ENCODE peak calls at places on chromosomes 16 and 17, in six cellular contexts. One of them, this sample, is unnamed.
A peak's percentile ranks its signal among the peaks of the same experiment; 100 is the strongest.

GRCh38 chr16:58500329-58501241 is 642 bp downstream of the NDRG4 start:
- DNase-seq in left lung: no peak
- DNase-seq in Panc1: no peak
- DNase-seq in fibroblast of lung: no peak
- DNase-seq in tibial nerve: no peak
- DNase-seq in stomach: no peak
- DNase-seq in this sample: no peak

GRCh38 chr16:57999366-57999970 is 1.0 kb downstream of the ZNF319 start:
- DNase-seq in tibial nerve: no peak
- DNase-seq in Panc1: no peak
- DNase-seq in fibroblast of lung: peak; percentile 40
- DNase-seq in stomach: no peak
- DNase-seq in left lung: no peak
- DNase-seq in this sample: peak; percentile 27

GRCh38 chr17:60398227-60398959 is 6.5 kb upstream of the USP32 start:
- DNase-seq in stomach: no peak
- DNase-seq in tibial nerve: no peak
- DNase-seq in left lung: no peak
- DNase-seq in Panc1: no peak
- DNase-seq in fibroblast of lung: no peak
- DNase-seq in this sample: no peak

GRCh38 chr16:997440-998051 is 16.0 kb downstream of the SOX8 start:
- DNase-seq in Panc1: no peak
- DNase-seq in tibial nerve: no peak
- DNase-seq in fibroblast of lung: peak; percentile 48
- DNase-seq in left lung: no peak
- DNase-seq in stomach: peak; percentile 72
- DNase-seq in this sample: peak; percentile 16

GRCh38 chr16:89257281-89257731 is 39.8 kb downstream of the ZNF778 start:
- DNase-seq in stomach: no peak
- DNase-seq in Panc1: no peak
- DNase-seq in fibroblast of lung: peak; percentile 19
- DNase-seq in left lung: peak; percentile 81
- DNase-seq in tibial nerve: no peak
- DNase-seq in this sample: no peak

GRCh38 chr17:18004901-18005305 is 32.2 kb downstream of the DRC3 start:
- DNase-seq in stomach: no peak
- DNase-seq in fibroblast of lung: no peak
- DNase-seq in left lung: no peak
- DNase-seq in tibial nerve: no peak
- DNase-seq in Panc1: no peak
- DNase-seq in this sample: no peak

GRCh38 chr16:74743045-74743667 is 31.5 kb downstream of the FA2H start:
- DNase-seq in stomach: no peak
- DNase-seq in tibial nerve: no peak
- DNase-seq in fibroblast of lung: no peak
- DNase-seq in Panc1: no peak
- DNase-seq in left lung: no peak
- DNase-seq in this sample: no peak

GRCh38 chr17:6422654-6423241 is 12.2 kb downstream of the AIPL1 start:
- DNase-seq in fibroblast of lung: no peak
- DNase-seq in tibial nerve: no peak
- DNase-seq in left lung: no peak
- DNase-seq in stomach: no peak
- DNase-seq in Panc1: no peak
- DNase-seq in this sample: no peak

GRCh38 chr16:85820604-85821372 is 21.3 kb downstream of the COX4I1 start:
- DNase-seq in left lung: peak; percentile 31
- DNase-seq in tibial nerve: no peak
- DNase-seq in Panc1: no peak
- DNase-seq in stomach: no peak
- DNase-seq in fibroblast of lung: no peak
- DNase-seq in this sample: no peak

GRCh38 chr16:25546781-25547180 is 145.0 kb upstream of the HS3ST4 start:
- DNase-seq in tibial nerve: no peak
- DNase-seq in left lung: no peak
- DNase-seq in fibroblast of lung: no peak
- DNase-seq in stomach: no peak
- DNase-seq in Panc1: no peak
- DNase-seq in this sample: no peak

GRCh38 chr17:78568494-78569115 is 8.6 kb downstream of the DNAH17 start:
- DNase-seq in stomach: no peak
- DNase-seq in left lung: no peak
- DNase-seq in tibial nerve: no peak
- DNase-seq in fibroblast of lung: peak; percentile 20
- DNase-seq in Panc1: no peak
- DNase-seq in this sample: peak; percentile 10

GRCh38 chr16:88050952-88051660 is 99.9 kb downstream of the BANP start:
- DNase-seq in tibial nerve: no peak
- DNase-seq in left lung: peak; percentile 58
- DNase-seq in fibroblast of lung: no peak
- DNase-seq in Panc1: no peak
- DNase-seq in stomach: no peak
- DNase-seq in this sample: no peak

GRCh38 chr16:84195201-84196093 is 4.5 kb downstream of the ADAD2 start:
- DNase-seq in left lung: no peak
- DNase-seq in Panc1: no peak
- DNase-seq in stomach: no peak
- DNase-seq in tibial nerve: no peak
- DNase-seq in fibroblast of lung: no peak
- DNase-seq in this sample: no peak

GRCh38 chr16:3645504-3646347 is 8.8 kb upstream of the DNASE1 start:
- DNase-seq in Panc1: no peak
- DNase-seq in fibroblast of lung: peak; percentile 64
- DNase-seq in tibial nerve: no peak
- DNase-seq in left lung: no peak
- DNase-seq in stomach: peak; percentile 17
- DNase-seq in this sample: peak; percentile 47

GRCh38 chr17:19876524-19877161 is 8.9 kb upstream of the ULK2 start:
- DNase-seq in Panc1: no peak
- DNase-seq in tibial nerve: no peak
- DNase-seq in fibroblast of lung: no peak
- DNase-seq in stomach: no peak
- DNase-seq in left lung: peak; percentile 87
- DNase-seq in this sample: no peak

GRCh38 chr17:39676198-39676819 is 8.1 kb downstream of the PNMT start:
- DNase-seq in left lung: peak; percentile 88
- DNase-seq in Panc1: no peak
- DNase-seq in tibial nerve: no peak
- DNase-seq in fibroblast of lung: no peak
- DNase-seq in stomach: peak; percentile 84
- DNase-seq in this sample: no peak

GRCh38 chr17:6474906-6475305 is 30.7 kb downstream of the PIMREG start:
- DNase-seq in fibroblast of lung: no peak
- DNase-seq in tibial nerve: no peak
- DNase-seq in Panc1: no peak
- DNase-seq in left lung: no peak
- DNase-seq in stomach: no peak
- DNase-seq in this sample: no peak

GRCh38 chr16:19771796-19772195 is 53.7 kb downstream of the IQCK start:
- DNase-seq in fibroblast of lung: no peak
- DNase-seq in left lung: no peak
- DNase-seq in Panc1: no peak
- DNase-seq in tibial nerve: no peak
- DNase-seq in stomach: no peak
- DNase-seq in this sample: no peak

GRCh38 chr16:28089205-28089991 is 25.9 kb upstream of the GSG1L start:
- DNase-seq in tibial nerve: no peak
- DNase-seq in stomach: no peak
- DNase-seq in fibroblast of lung: no peak
- DNase-seq in Panc1: no peak
- DNase-seq in left lung: no peak
- DNase-seq in this sample: no peak

GRCh38 chr17:58250344-58251011 is 12.1 kb downstream of the LPO start:
- DNase-seq in left lung: no peak
- DNase-seq in fibroblast of lung: no peak
- DNase-seq in tibial nerve: no peak
- DNase-seq in Panc1: no peak
- DNase-seq in stomach: no peak
- DNase-seq in this sample: no peak

GRCh38 chr16:64507240-64508024 is 614.4 kb downstream of the CDH11 start:
- DNase-seq in left lung: peak; percentile 19
- DNase-seq in stomach: no peak
- DNase-seq in Panc1: no peak
- DNase-seq in tibial nerve: no peak
- DNase-seq in fibroblast of lung: no peak
- DNase-seq in this sample: no peak

GRCh38 chr17:31460226-31460721 is 68.8 kb downstream of the RAB11FIP4 start:
- DNase-seq in stomach: no peak
- DNase-seq in Panc1: no peak
- DNase-seq in tibial nerve: no peak
- DNase-seq in fibroblast of lung: no peak
- DNase-seq in left lung: no peak
- DNase-seq in this sample: no peak

DNA sequence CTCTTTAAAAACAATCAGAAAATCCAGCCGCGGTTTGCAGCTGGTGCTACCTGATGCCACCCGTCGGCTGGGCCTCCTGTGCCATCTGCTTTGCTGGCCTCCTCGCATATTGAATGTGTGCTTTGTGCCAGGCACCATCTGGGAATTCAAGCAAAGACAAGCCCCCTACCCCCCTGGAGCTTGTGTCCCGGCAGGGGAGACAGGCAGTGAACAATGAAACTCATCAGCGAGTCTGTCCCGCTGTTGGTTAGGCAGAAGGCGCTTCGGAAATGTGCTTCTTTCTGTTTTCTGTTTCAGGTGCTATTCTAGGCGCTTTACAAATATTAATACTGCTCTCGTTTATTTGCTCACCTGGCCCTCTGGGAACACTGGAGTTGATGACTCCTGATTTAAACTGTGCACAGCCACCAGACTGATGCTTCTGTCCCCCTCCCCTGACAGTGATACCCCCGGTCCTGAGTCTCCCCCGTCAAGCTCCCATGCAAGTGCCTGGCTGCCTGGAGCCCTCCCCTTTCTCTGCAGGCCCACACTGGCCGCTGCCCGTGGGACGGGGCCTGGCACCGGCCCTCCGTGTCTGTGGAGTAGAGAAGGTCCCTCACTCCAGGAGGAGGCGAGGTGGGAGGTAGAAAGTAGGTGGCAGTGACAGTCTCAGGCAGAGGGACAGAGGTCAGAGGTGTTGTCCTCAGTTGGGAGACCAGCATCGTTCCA is 126.1 kb upstream of the PLCG2 start:
- DNase-seq in Panc1: no peak
- DNase-seq in fibroblast of lung: no peak
- DNase-seq in left lung: no peak
- DNase-seq in stomach: no peak
- DNase-seq in tibial nerve: no peak
- DNase-seq in this sample: no peak
- H3K4me1 ChIP-seq in Panc1: no peaks in the 10 kb centered on the region
- H3K4me1 ChIP-seq in fibroblast of lung: peaks cover 3% of the 10 kb centered on the region
- H3K4me1 ChIP-seq in left lung: no peaks in the 10 kb centered on the region
- H3K4me1 ChIP-seq in stomach: peaks cover 71% of the 10 kb centered on the region
- H3K4me1 ChIP-seq in tibial nerve: peaks cover 8% of the 10 kb centered on the region
- H3K4me1 ChIP-seq in this sample: peaks cover 8% of the 10 kb centered on the region

GRCh38 chr17:74212262-74212912 is 984 bp upstream of the TTYH2 start:
- DNase-seq in fibroblast of lung: peak; percentile 40
- DNase-seq in Panc1: no peak
- DNase-seq in stomach: no peak
- DNase-seq in tibial nerve: no peak
- DNase-seq in left lung: peak; percentile 83
- DNase-seq in this sample: peak; percentile 20

GRCh38 chr17:74213897-74214386 is 571 bp downstream of the TTYH2 start:
- DNase-seq in tibial nerve: no peak
- DNase-seq in Panc1: no peak
- DNase-seq in fibroblast of lung: no peak
- DNase-seq in stomach: no peak
- DNase-seq in left lung: peak; percentile 83
- DNase-seq in this sample: no peak

GRCh38 chr17:74214642-74215331 is 1.4 kb downstream of the TTYH2 start:
- DNase-seq in fibroblast of lung: no peak
- DNase-seq in tibial nerve: no peak
- DNase-seq in Panc1: no peak
- DNase-seq in left lung: peak; percentile 45
- DNase-seq in stomach: no peak
- DNase-seq in this sample: no peak

GRCh38 chr17:74211929-74212261 is 1.5 kb upstream of the TTYH2 start:
- DNase-seq in fibroblast of lung: no peak
- DNase-seq in stomach: no peak
- DNase-seq in tibial nerve: no peak
- DNase-seq in Panc1: no peak
- DNase-seq in left lung: no peak
- DNase-seq in this sample: no peak

GRCh38 chr17:74212913-74213791 is at the start of gene TTYH2:
- DNase-seq in fibroblast of lung: peak; percentile 81
- DNase-seq in stomach: peak; percentile 88
- DNase-seq in left lung: peak; percentile 96
- DNase-seq in tibial nerve: peak; percentile 85
- DNase-seq in Panc1: no peak
- DNase-seq in this sample: peak; percentile 66
- TF ChIP-seq CTCF in fibroblast of lung: peak; percentile 35
- TF ChIP-seq CTCF in stomach: no peak
- TF ChIP-seq CTCF in left lung: no peak
- TF ChIP-seq CTCF in tibial nerve: peak; percentile 43
- TF ChIP-seq CTCF in Panc1: no peak
- TF ChIP-seq CTCF in this sample: peak; percentile 6

DNA sequence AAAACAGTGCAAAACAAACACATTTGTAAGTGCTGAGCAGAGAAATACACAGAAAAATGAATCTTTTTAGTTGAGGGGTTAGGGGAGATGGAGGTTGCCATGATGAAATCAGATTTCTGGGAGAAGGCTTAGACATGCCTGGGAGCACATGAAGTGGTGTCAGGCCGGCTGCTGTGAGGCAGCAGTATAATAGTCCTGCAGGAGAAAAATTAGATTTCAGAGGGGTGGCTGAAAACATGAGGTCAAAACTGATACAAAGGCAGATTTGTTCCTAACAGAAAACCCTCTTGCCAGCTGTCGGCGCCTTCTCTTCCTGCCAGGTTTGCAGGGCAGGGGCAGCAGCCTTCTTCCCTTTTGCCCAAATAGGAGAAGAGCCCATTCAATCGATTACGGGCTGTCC is 79.8 kb downstream of the PCTP start:
- DNase-seq in left lung: no peak
- DNase-seq in tibial nerve: no peak
- DNase-seq in stomach: no peak
- DNase-seq in fibroblast of lung: no peak
- DNase-seq in Panc1: no peak
- DNase-seq in this sample: no peak
- H3K27me3 ChIP-seq in left lung: no peaks in the 10 kb centered on the region
- H3K27me3 ChIP-seq in tibial nerve: no peaks in the 10 kb centered on the region
- H3K27me3 ChIP-seq in stomach: no peaks in the 10 kb centered on the region
- H3K27me3 ChIP-seq in fibroblast of lung: no peaks in the 10 kb centered on the region
- H3K27me3 ChIP-seq in Panc1: no peaks in the 10 kb centered on the region
- H3K27me3 ChIP-seq in this sample: peaks cover 4% of the 10 kb centered on the region

DNA sequence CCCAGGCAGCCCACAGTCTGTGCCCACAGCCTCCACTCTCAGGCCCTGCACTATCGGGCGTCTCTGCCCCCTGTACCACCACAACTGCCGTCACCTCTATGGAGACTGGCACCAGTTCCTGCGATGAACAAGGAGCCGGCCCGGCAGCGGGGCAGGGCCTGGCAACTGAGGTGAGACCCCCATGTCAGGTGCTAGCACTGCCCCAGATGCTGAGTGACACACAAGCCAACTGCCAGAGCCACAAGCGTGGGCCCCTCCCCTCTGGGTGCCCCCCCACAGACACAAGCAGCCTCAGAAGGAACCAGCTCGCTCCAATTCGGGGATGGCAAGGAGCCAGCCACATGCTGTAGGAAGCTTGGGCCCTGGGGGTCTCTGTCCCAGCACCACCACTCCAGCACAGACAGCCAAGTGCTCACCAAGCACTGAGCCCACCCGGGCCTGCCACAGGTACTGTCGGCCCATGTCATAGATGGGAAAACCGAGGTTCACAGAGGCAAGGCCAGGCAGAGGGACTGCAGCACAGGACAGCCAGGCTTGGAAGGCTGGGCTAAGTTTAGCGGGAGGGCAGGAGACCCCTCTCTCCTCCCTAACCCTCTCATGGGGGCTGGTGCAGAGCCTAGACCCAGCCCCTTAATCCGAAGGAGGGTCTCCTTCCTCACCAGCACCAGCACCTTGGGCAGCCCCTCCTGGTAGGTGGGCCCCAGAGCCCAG is 1.4 kb upstream of the PVALEF start:
- DNase-seq in Panc1: no peak
- DNase-seq in fibroblast of lung: no peak
- DNase-seq in tibial nerve: no peak
- DNase-seq in left lung: peak; percentile 63
- DNase-seq in stomach: no peak
- DNase-seq in this sample: no peak
- H3K4me1 ChIP-seq in Panc1: peaks cover 16% of the 10 kb centered on the region
- H3K4me1 ChIP-seq in fibroblast of lung: no peaks in the 10 kb centered on the region
- H3K4me1 ChIP-seq in tibial nerve: peaks cover 6% of the 10 kb centered on the region
- H3K4me1 ChIP-seq in left lung: no peaks in the 10 kb centered on the region
- H3K4me1 ChIP-seq in stomach: peaks cover 25% of the 10 kb centered on the region
- H3K4me1 ChIP-seq in this sample: no peaks in the 10 kb centered on the region